ENCODE peak calls at places on chromosomes 5 and 9, in ten cellular contexts. W, G, I, H, V, D, X, U, N and Z are unnamed samples.

GRCh38 chr5:73783823-73784222 is 157.8 kb downstream of the ARHGEF28 start:
- DNase-seq in W (no peak), G (no peak), I (no peak), H (peak; percentile 42), V (no peak), D (no peak), X (no peak), U (no peak), N (no peak), Z (no peak)

GRCh38 chr5:95822408-95823240 is at the start of gene GLRX:
- DNase-seq in W (peak; percentile 75), G (peak; percentile 62), I (peak; percentile 60), H (peak; percentile 88), V (peak; percentile 69), D (peak; percentile 80), X (peak; percentile 42), U (peak; percentile 90), N (peak; percentile 51), Z (peak; percentile 70)

GRCh38 chr9:3035594-3036389 is 191.9 kb upstream of the PUM3 start:
- DNase-seq in W (no peak), G (no peak), I (no peak), H (no peak), V (no peak), D (no peak), X (no peak), U (no peak), N (no peak), Z (no peak)

GRCh38 chr5:112586596-112587062 is 151.1 kb upstream of the APC start:
- DNase-seq in W (no peak), G (no peak), I (no peak), H (no peak), V (no peak), D (no peak), X (no peak), U (no peak), N (no peak), Z (no peak)

GRCh38 chr9:76166436-76166959 is 227.7 kb downstream of the RFK start:
- DNase-seq in W (no peak), G (no peak), I (no peak), H (no peak), V (no peak), D (no peak), X (no peak), U (no peak), N (no peak), Z (no peak)

GRCh38 chr5:84036842-84037241 is 316.2 kb upstream of the HAPLN1 start:
- DNase-seq in W (no peak), G (no peak), I (no peak), H (no peak), V (no peak), D (no peak), X (peak; percentile 3), U (no peak), N (no peak), Z (no peak)

GRCh38 chr9:136024696-136025316 is 63.6 kb upstream of the UBAC1 start:
- DNase-seq in W (peak; percentile 10), G (no peak), I (no peak), H (no peak), V (no peak), D (no peak), X (no peak), U (no peak), N (no peak), Z (no peak)

GRCh38 chr9:98241357-98242104 is 13.9 kb downstream of the TBC1D2 start:
- DNase-seq in W (no peak), G (no peak), I (no peak), H (no peak), V (no peak), D (no peak), X (no peak), U (no peak), N (no peak), Z (no peak)

GRCh38 chr5:553874-554273 is 29.6 kb upstream of the SLC9A3 start:
- DNase-seq in W (no peak), G (peak; percentile 19), I (peak; percentile 13), H (peak; percentile 3), V (no peak), D (peak; percentile 53), X (no peak), U (peak; percentile 85), N (peak; percentile 1), Z (no peak)

GRCh38 chr9:90544488-90544887 is 98.1 kb downstream of the DIRAS2 start:
- DNase-seq in W (no peak), G (no peak), I (no peak), H (no peak), V (no peak), D (no peak), X (no peak), U (no peak), N (no peak), Z (no peak)

GRCh38 chr5:83026930-83027687 is 50.1 kb downstream of the TMEM167A start:
- DNase-seq in W (no peak), G (no peak), I (no peak), H (peak; percentile 42), V (no peak), D (no peak), X (peak; percentile 21), U (no peak), N (no peak), Z (no peak)

GRCh38 chr9:20280330-20280729 is 342.0 kb downstream of the MLLT3 start:
- DNase-seq in W (no peak), G (no peak), I (no peak), H (no peak), V (no peak), D (no peak), X (no peak), U (no peak), N (no peak), Z (no peak)

GRCh38 chr9:104784098-104784497 is 20.2 kb downstream of the NIPSNAP3B start:
- DNase-seq in W (no peak), G (no peak), I (no peak), H (no peak), V (no peak), D (no peak), X (no peak), U (no peak), N (no peak), Z (no peak)

DNA sequence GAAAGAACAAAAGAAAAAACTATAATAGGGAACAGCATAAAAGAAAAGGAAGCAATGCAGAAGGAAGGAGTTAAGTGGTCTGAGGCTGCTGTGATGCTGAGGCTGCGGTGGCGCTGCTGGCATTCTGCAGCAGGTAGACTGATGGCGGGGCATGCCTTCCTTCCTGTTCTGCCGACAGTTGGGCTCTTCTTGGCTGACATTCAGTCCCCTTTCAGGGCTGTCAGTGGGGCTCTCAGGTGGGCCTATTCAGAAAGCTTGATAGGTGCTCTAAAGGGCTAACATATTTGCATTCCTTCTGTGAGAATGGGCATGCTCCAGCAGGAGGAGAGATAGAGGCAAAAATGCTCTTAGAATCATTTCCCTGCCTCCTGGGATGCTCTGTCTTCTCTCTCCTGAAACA is 5.1 kb upstream of the CLINT1 start:
- DNase-seq in W (no peak), G (no peak), I (no peak), H (no peak), V (no peak), D (no peak), X (no peak), U (no peak), N (no peak), Z (no peak)
- H3K27ac ChIP-seq in W (no peak overlapping the region), G (no peak overlapping the region), I (no peak overlapping the region), H (no peak overlapping the region), V (no peak overlapping the region), D (no peak overlapping the region), X (no peak overlapping the region), U (peak overlapping the region; percentile 3), N (no peak overlapping the region), Z (no peak overlapping the region)

GRCh38 chr5:157271740-157272271 is 5.9 kb downstream of the CYFIP2 start:
- DNase-seq in W (peak; percentile 16), G (no peak), I (no peak), H (no peak), V (peak; percentile 44), D (no peak), X (no peak), U (no peak), N (peak; percentile 82), Z (peak; percentile 82)
- H3K4me1 ChIP-seq in W (peaks cover 3% of the 10 kb centered on the region), G (no peaks in the 10 kb centered on the region), I (no peaks in the 10 kb centered on the region), H (no peaks in the 10 kb centered on the region), V (no peaks in the 10 kb centered on the region), D (peaks cover 30% of the 10 kb centered on the region), X (peaks cover 11% of the 10 kb centered on the region), U (no peaks in the 10 kb centered on the region), N (peaks cover 90% of the 10 kb centered on the region), Z (peaks cover 94% of the 10 kb centered on the region)

GRCh38 chr9:69637801-69638200 is 34.4 kb downstream of the APBA1 start:
- DNase-seq in W (no peak), G (peak; percentile 74), I (no peak), H (peak; percentile 58), V (no peak), D (no peak), X (no peak), U (no peak), N (no peak), Z (no peak)
- H3K27ac ChIP-seq in W (no peak overlapping the region), G (peak overlapping the region; percentile 31), I (no peak overlapping the region), H (no peak overlapping the region), V (no peak overlapping the region), D (no peak overlapping the region), X (no peak overlapping the region), U (no peak overlapping the region), N (no peak overlapping the region), Z (no peak overlapping the region)

GRCh38 chr5:177354716-177355115 is 3.0 kb upstream of the RGS14 start:
- DNase-seq in W (no peak), G (no peak), I (no peak), H (no peak), V (peak; percentile 14), D (no peak), X (no peak), U (no peak), N (no peak), Z (no peak)

GRCh38 chr5:177353093-177353492 is 1.6 kb upstream of the LMAN2 start:
- DNase-seq in W (no peak), G (no peak), I (no peak), H (no peak), V (no peak), D (no peak), X (no peak), U (no peak), N (no peak), Z (no peak)

GRCh38 chr5:177355868-177356168 is 1.9 kb upstream of the RGS14 start:
- DNase-seq in W (no peak), G (no peak), I (no peak), H (no peak), V (no peak), D (no peak), X (no peak), U (no peak), N (no peak), Z (no peak)

GRCh38 chr5:177355162-177355867 is 2.4 kb upstream of the RGS14 start:
- DNase-seq in W (no peak), G (no peak), I (no peak), H (no peak), V (peak; percentile 5), D (no peak), X (no peak), U (no peak), N (no peak), Z (no peak)

DNA sequence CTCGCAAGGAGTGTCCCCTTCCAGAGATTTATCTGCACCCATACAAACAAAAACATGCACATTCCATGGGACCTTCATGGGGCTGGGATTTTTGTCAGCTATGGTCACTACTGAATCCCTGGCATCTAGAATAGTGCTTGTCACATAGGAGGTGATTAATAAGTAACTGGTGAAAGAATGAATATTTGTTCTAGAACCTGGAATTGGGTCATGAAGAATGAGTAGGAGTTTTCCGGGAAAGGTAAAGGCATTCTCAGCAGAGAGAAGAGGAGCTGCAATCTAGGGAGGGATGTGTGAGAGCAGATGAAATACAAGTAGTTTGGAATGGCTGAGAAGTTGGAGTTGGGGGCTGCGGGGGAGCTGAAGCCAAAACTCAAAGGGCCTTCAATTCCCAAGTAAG is 2.8 kb upstream of the LMAN2 start:
- DNase-seq in W (no peak), G (no peak), I (no peak), H (no peak), V (peak; percentile 14), D (no peak), X (no peak), U (no peak), N (no peak), Z (no peak)
- H3K4me1 ChIP-seq in W (peaks cover 21% of the 10 kb centered on the region), G (no peaks in the 10 kb centered on the region), I (peaks cover 13% of the 10 kb centered on the region), H (peaks cover 9% of the 10 kb centered on the region), V (no peaks in the 10 kb centered on the region), D (peaks cover 18% of the 10 kb centered on the region), X (peaks cover 8% of the 10 kb centered on the region), U (peaks cover 17% of the 10 kb centered on the region), N (peaks cover 63% of the 10 kb centered on the region), Z (peaks cover 59% of the 10 kb centered on the region)